ENCODE peak calls at places on chromosomes 3 and 15, in eight cellular contexts. M is RWPE1; O is CD8-positive, alpha-beta T cell; F is uterus; Y is lower leg skin; I is gastrocnemius medialis; A is tibial artery; U is MM.1S. G is an unnamed sample.
A peak's percentile ranks its signal among the peaks of the same experiment; 100 is the strongest.

GRCh38 chr15:91904942-91905341 is 51.4 kb downstream of the SLCO3A1 start:
- DNase-seq in U (no peak), M (no peak), A (no peak), F (no peak), O (no peak), Y (no peak), I (no peak), G (no peak)

GRCh38 chr15:73383310-73384185 is 14.8 kb upstream of the HCN4 start:
- DNase-seq in U (no peak), O (no peak), M (no peak), A (no peak), I (no peak), Y (no peak), F (no peak), G (no peak)

GRCh38 chr3:104069114-104069513 is 1297.6 kb upstream of the ALCAM start:
- DNase-seq in O (no peak), I (no peak), A (no peak), Y (no peak), U (no peak), F (no peak), M (peak; percentile 4), G (no peak)

GRCh38 chr15:40857601-40858351 is 13.9 kb downstream of the SPINT1 start:
- DNase-seq in U (peak; percentile 70), M (peak; percentile 94), Y (peak; percentile 96), F (peak; percentile 76), O (peak; percentile 72), I (no peak), A (peak; percentile 76), G (peak; percentile 76)

GRCh38 chr15:79105141-79105540 is 14.6 kb upstream of the RASGRF1 start:
- DNase-seq in F (no peak), I (no peak), M (no peak), A (peak; percentile 35), Y (peak; percentile 68), O (no peak), U (no peak), G (no peak)

GRCh38 chr3:61683409-61684261 is 122.3 kb downstream of the PTPRG start:
- DNase-seq in I (no peak), U (no peak), M (no peak), Y (no peak), O (no peak), F (no peak), A (no peak), G (no peak)

GRCh38 chr3:146589899-146590508 is 15.1 kb downstream of the PLSCR5 start:
- DNase-seq in Y (no peak), F (no peak), I (no peak), O (no peak), M (peak; percentile 46), A (no peak), U (peak; percentile 53), G (no peak)

GRCh38 chr3:185712337-185712736 is 112.5 kb downstream of the IGF2BP2 start:
- DNase-seq in F (no peak), O (no peak), I (no peak), A (no peak), Y (no peak), U (no peak), M (no peak), G (no peak)

GRCh38 chr3:110518031-110518430 is 553.6 kb upstream of the NECTIN3 start:
- DNase-seq in M (no peak), F (no peak), O (no peak), U (no peak), Y (no peak), I (no peak), A (no peak), G (no peak)

GRCh38 chr3:45984331-45985312 is 11.0 kb downstream of the FYCO1 start:
- DNase-seq in Y (no peak), U (no peak), M (no peak), F (no peak), A (no peak), I (peak; percentile 83), O (no peak), G (no peak)

GRCh38 chr15:33067456-33067855 is 127.1 kb downstream of the FMN1 start:
- DNase-seq in U (no peak), M (no peak), Y (no peak), O (no peak), F (no peak), I (no peak), A (no peak), G (no peak)

GRCh38 chr3:175777495-175777894 is 918.4 kb downstream of the NAALADL2 start:
- DNase-seq in A (no peak), O (no peak), I (no peak), Y (no peak), F (no peak), U (no peak), M (no peak), G (no peak)

GRCh38 chr15:77037475-77038209 is 33.3 kb downstream of the TSPAN3 start:
- DNase-seq in A (peak; percentile 59), I (no peak), O (no peak), M (no peak), Y (peak; percentile 66), F (peak; percentile 13), U (no peak), G (no peak)

DNA sequence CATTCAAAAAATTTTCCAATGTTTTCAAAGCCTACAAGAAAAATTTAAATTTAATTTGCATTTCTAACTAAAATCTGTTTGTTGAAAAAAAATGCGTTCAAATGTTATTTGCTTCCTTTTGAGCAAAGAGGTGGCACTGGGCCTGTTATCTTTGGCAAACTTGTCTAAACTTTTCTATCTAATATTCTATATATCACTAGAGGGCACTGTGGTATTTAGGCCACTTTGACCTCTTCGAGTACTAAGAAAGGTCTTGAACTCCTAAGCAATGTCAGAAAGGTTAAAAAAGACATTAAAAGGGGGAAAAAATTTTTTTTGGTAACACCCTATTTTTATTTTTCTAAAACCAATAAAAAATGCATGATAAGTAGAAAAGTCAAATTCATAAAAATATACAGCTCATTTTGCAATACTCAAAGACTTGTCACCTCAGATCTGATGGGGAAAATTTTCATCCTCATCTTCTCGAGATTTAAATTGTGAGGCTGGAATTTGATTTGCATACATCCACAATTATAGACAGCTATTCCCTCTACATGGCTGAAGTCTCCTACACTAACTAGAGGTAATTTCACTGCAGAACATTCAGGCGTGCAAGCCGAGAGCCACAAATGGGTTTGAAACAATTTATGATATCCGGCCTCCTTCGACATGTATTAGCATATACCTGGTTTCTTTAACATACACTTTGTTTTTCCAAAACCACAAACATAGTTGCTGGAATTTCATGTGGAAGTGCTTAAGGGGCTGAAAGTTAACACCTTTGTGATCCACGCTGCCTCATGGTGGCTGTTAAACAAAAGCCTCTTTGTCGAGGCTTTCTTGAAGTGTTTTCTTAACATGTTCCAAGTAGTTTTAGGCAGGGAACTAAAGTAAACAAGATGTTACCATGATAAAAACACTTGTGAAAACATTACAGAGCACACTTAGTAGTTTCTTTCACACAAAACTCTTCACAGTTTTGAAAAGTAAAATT is 576.4 kb downstream of the FOXP1 start:
- DNase-seq in A (no peak), M (peak; percentile 19), F (no peak), O (no peak), I (no peak), U (peak; percentile 74), Y (no peak), G (no peak)
- TF ChIP-seq CTCF in A (peak; percentile 30), M (peak; percentile 68), F (peak; percentile 47), O (peak; percentile 30), I (peak; percentile 27), U (peak; percentile 55), Y (no peak), G (peak; percentile 80)

GRCh38 chr3:53160660-53161344 is at the start of gene PRKCD:
- DNase-seq in I (peak; percentile 71), A (peak; percentile 95), F (peak; percentile 85), O (peak; percentile 60), Y (peak; percentile 95), M (peak; percentile 79), U (peak; percentile 83), G (peak; percentile 57)
- TF ChIP-seq CTCF in I (no peak), A (peak; percentile 64), F (no peak), O (peak; percentile 11), Y (no peak), M (no peak), U (peak; percentile 55), G (peak; percentile 57)

GRCh38 chr15:90742082-90742481 is 24.9 kb downstream of the BLM start:
- DNase-seq in Y (no peak), M (no peak), F (no peak), I (no peak), U (no peak), A (no peak), O (no peak), G (no peak)
- TF ChIP-seq CTCF in Y (no peak), M (no peak), F (no peak), I (no peak), U (no peak), A (no peak), O (no peak), G (no peak)

DNA sequence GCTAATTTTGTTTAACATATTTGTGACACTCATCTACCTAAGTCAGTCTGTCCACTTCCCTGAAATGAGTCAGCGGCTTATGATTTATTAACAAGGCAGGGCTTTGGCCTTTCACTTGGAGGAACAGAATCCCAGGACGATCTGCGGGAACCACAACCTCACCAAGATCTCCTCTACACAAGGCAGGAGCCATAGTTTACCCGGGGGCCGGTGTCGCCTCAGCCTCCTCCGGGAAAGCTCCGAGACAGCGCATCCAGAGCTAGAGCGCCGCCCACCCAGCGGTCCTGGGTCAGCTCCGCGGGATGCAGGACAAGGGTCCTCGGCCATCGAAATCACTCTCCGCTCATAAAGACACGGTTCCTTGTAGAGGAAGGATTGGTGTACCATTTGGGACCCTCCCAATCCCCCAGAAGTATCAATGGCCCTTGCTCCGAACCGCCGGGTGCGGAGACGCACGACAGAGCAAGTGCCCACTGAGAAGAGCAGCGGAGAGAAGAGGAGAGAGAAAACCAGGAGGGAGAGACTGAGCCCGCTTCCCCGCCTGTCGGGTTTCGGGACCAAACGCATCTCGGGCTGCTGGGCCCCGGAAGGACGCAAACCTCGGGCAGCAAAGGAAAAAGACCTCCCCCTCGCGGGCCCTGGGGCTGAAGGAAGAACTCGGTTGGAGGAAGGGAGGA is 13.1 kb upstream of the ALCAM start:
- DNase-seq in I (no peak), Y (peak; percentile 83), A (peak; percentile 65), M (peak; percentile 39), F (no peak), O (no peak), U (no peak), G (no peak)
- TF ChIP-seq CTCF in I (no peak), Y (no peak), A (no peak), M (no peak), F (no peak), O (no peak), U (no peak), G (no peak)

GRCh38 chr3:173785004-173785403 is 387.5 kb downstream of the NLGN1 start:
- DNase-seq in A (no peak), U (no peak), I (no peak), F (no peak), Y (no peak), M (no peak), O (no peak), G (no peak)
- TF ChIP-seq CTCF in A (no peak), U (no peak), I (no peak), F (no peak), Y (no peak), M (no peak), O (no peak), G (no peak)

GRCh38 chr3:160648701-160649100 is 28.3 kb upstream of the ARL14 start:
- DNase-seq in A (no peak), I (no peak), U (no peak), M (no peak), O (no peak), F (no peak), Y (no peak), G (no peak)

GRCh38 chr3:160649596-160649995 is 27.4 kb upstream of the ARL14 start:
- DNase-seq in Y (no peak), F (no peak), O (no peak), A (no peak), M (no peak), U (no peak), I (no peak), G (no peak)

GRCh38 chr3:160653514-160653913 is 23.4 kb upstream of the ARL14 start:
- DNase-seq in Y (no peak), F (no peak), A (no peak), U (no peak), M (no peak), O (no peak), I (no peak), G (no peak)
- TF ChIP-seq CTCF in Y (no peak), F (no peak), A (no peak), U (no peak), M (no peak), O (no peak), I (no peak), G (no peak)

G was measured in natural killer cell.